ENCODE peak calls at places on chromosomes 2 and 18, in five cellular contexts. One of them, this sample, is unnamed.

GRCh38 chr2:231386446-231386845 is 9.1 kb upstream of the B3GNT7 start:
- DNase-seq in mammary epithelial cell: peak; percentile 78
- DNase-seq in GM23248: peak; percentile 83
- DNase-seq in K562: no peak
- DNase-seq in astrocyte: peak; percentile 88
- DNase-seq in this sample: peak; percentile 90

GRCh38 chr2:128746356-128746755 is 427.7 kb upstream of the HS6ST1 start:
- DNase-seq in K562: no peak
- DNase-seq in GM23248: no peak
- DNase-seq in mammary epithelial cell: peak; percentile 95
- DNase-seq in astrocyte: peak; percentile 97
- DNase-seq in this sample: peak; percentile 96

GRCh38 chr2:128777091-128778045 is 458.7 kb upstream of the HS6ST1 start:
- DNase-seq in K562: no peak
- DNase-seq in GM23248: no peak
- DNase-seq in mammary epithelial cell: no peak
- DNase-seq in astrocyte: no peak
- DNase-seq in this sample: no peak

GRCh38 chr2:37793004-37793403 is 121.6 kb upstream of the CDC42EP3 start:
- DNase-seq in K562: no peak
- DNase-seq in GM23248: no peak
- DNase-seq in astrocyte: no peak
- DNase-seq in mammary epithelial cell: no peak
- DNase-seq in this sample: no peak

GRCh38 chr2:3633089-3633981 is 24.7 kb upstream of the ALLC start:
- DNase-seq in mammary epithelial cell: peak; percentile 84
- DNase-seq in K562: no peak
- DNase-seq in GM23248: peak; percentile 23
- DNase-seq in astrocyte: peak; percentile 20
- DNase-seq in this sample: peak; percentile 81

GRCh38 chr2:115481842-115482241 is 1039.4 kb downstream of the DPP10 start:
- DNase-seq in GM23248: no peak
- DNase-seq in mammary epithelial cell: no peak
- DNase-seq in astrocyte: no peak
- DNase-seq in K562: no peak
- DNase-seq in this sample: no peak

GRCh38 chr2:100995309-100996075 is 6.6 kb upstream of the RPL31 start:
- DNase-seq in GM23248: no peak
- DNase-seq in mammary epithelial cell: no peak
- DNase-seq in astrocyte: no peak
- DNase-seq in K562: no peak
- DNase-seq in this sample: no peak

GRCh38 chr2:23312996-23313606 is 71.9 kb upstream of the KLHL29 start:
- DNase-seq in astrocyte: no peak
- DNase-seq in GM23248: no peak
- DNase-seq in K562: peak; percentile 75
- DNase-seq in mammary epithelial cell: no peak
- DNase-seq in this sample: no peak

GRCh38 chr2:142140434-142140845 is 9.6 kb upstream of the LRP1B start:
- DNase-seq in GM23248: peak; percentile 34
- DNase-seq in mammary epithelial cell: no peak
- DNase-seq in astrocyte: no peak
- DNase-seq in K562: no peak
- DNase-seq in this sample: no peak

GRCh38 chr18:64103979-64104378 is 44.9 kb downstream of the LINC00305 start:
- DNase-seq in GM23248: peak; percentile 9
- DNase-seq in mammary epithelial cell: no peak
- DNase-seq in astrocyte: no peak
- DNase-seq in K562: peak; percentile 3
- DNase-seq in this sample: no peak

GRCh38 chr2:231686192-231687100 is 21.9 kb upstream of the PTMA start:
- DNase-seq in K562: no peak
- DNase-seq in astrocyte: no peak
- DNase-seq in mammary epithelial cell: no peak
- DNase-seq in GM23248: no peak
- DNase-seq in this sample: no peak

GRCh38 chr2:64114063-64114911 is 29.9 kb downstream of the PELI1 start:
- DNase-seq in mammary epithelial cell: peak; percentile 86
- DNase-seq in astrocyte: peak; percentile 92
- DNase-seq in K562: no peak
- DNase-seq in GM23248: peak; percentile 85
- DNase-seq in this sample: peak; percentile 74

GRCh38 chr2:27663160-27663462 is 303 bp downstream of the SUPT7L start:
- DNase-seq in astrocyte: no peak
- DNase-seq in K562: no peak
- DNase-seq in GM23248: no peak
- DNase-seq in mammary epithelial cell: no peak
- DNase-seq in this sample: no peak

GRCh38 chr2:126719191-126720030 is 63.5 kb downstream of the GYPC start:
- DNase-seq in astrocyte: no peak
- DNase-seq in K562: no peak
- DNase-seq in mammary epithelial cell: no peak
- DNase-seq in GM23248: no peak
- DNase-seq in this sample: no peak

GRCh38 chr2:151408788-151409600 is 708 bp upstream of the RIF1 start:
- DNase-seq in K562: no peak
- DNase-seq in mammary epithelial cell: no peak
- DNase-seq in GM23248: no peak
- DNase-seq in astrocyte: no peak
- DNase-seq in this sample: no peak

GRCh38 chr18:58556333-58557012 is 72.4 kb downstream of the ALPK2 start:
- DNase-seq in GM23248: no peak
- DNase-seq in mammary epithelial cell: no peak
- DNase-seq in astrocyte: no peak
- DNase-seq in K562: no peak
- DNase-seq in this sample: peak; percentile 44

GRCh38 chr2:105156166-105156565 is 85.4 kb upstream of the GPR45 start:
- DNase-seq in mammary epithelial cell: no peak
- DNase-seq in astrocyte: no peak
- DNase-seq in K562: no peak
- DNase-seq in GM23248: no peak
- DNase-seq in this sample: no peak

GRCh38 chr2:218368621-218369153 is 12.0 kb downstream of the CATIP start:
- DNase-seq in GM23248: peak; percentile 40
- DNase-seq in mammary epithelial cell: no peak
- DNase-seq in astrocyte: peak; percentile 22
- DNase-seq in K562: no peak
- DNase-seq in this sample: peak; percentile 54

GRCh38 chr18:24586662-24587360 is 126.4 kb downstream of the HRH4 start:
- DNase-seq in K562: no peak
- DNase-seq in mammary epithelial cell: peak; percentile 62
- DNase-seq in GM23248: no peak
- DNase-seq in astrocyte: no peak
- DNase-seq in this sample: no peak

GRCh38 chr2:128304715-128305554 is 13.7 kb downstream of the HS6ST1 start:
- DNase-seq in astrocyte: peak; percentile 94
- DNase-seq in K562: no peak
- DNase-seq in GM23248: peak; percentile 96
- DNase-seq in mammary epithelial cell: peak; percentile 99
- DNase-seq in this sample: peak; percentile 95

GRCh38 chr2:189363559-189363958 is 77.7 kb upstream of the WDR75 start:
- DNase-seq in GM23248: peak; percentile 71
- DNase-seq in K562: no peak
- DNase-seq in astrocyte: peak; percentile 73
- DNase-seq in mammary epithelial cell: peak; percentile 62
- DNase-seq in this sample: peak; percentile 48

GRCh38 chr18:6509417-6510198 is 94.9 kb upstream of the L3MBTL4 start:
- DNase-seq in GM23248: no peak
- DNase-seq in mammary epithelial cell: peak; percentile 35
- DNase-seq in astrocyte: no peak
- DNase-seq in K562: no peak
- DNase-seq in this sample: peak; percentile 37

GRCh38 chr18:39772155-39772919 is 2182.7 kb upstream of the PIK3C3 start:
- DNase-seq in mammary epithelial cell: no peak
- DNase-seq in astrocyte: peak; percentile 49
- DNase-seq in GM23248: peak; percentile 43
- DNase-seq in K562: no peak
- DNase-seq in this sample: peak; percentile 65

DNA sequence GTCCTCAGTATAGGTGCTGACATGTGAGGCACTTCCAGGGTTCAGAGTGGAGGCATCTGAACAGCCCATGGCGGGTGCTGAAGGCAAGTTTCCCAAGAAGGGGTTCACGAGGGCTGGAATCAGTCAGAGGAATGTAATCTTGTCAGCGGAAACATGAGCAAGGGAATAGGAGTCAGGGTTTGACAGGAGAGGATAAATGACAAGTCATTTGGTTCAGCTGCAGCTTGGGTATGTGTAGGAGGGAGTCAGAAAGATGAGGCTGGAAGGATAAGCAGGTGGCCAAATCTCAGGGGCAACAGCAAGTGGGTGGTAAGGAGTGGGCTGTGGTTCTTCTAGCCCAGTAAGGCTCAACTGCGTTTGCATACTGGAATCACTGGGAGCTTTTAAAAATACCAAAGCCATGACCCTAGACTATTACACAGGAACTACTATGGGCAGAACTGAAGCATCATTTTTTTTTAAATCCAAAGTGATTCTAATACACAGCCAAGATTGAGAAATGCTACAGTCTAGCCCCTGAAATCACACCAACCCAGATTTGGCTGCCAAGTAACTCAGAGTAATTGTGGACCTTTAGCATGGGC is 41.8 kb upstream of the NAB1 start:
- DNase-seq in K562: peak; percentile 15
- DNase-seq in GM23248: peak; percentile 41
- DNase-seq in astrocyte: peak; percentile 99
- DNase-seq in mammary epithelial cell: no peak
- DNase-seq in this sample: peak; percentile 99
- H3K9ac ChIP-seq in K562: no peak overlapping the region
- H3K9ac ChIP-seq in GM23248: no peak overlapping the region
- H3K9ac ChIP-seq in astrocyte: peak overlapping the region; percentile 71
- H3K9ac ChIP-seq in mammary epithelial cell: no peak overlapping the region
- H3K9ac ChIP-seq in this sample: no peak overlapping the region

DNA sequence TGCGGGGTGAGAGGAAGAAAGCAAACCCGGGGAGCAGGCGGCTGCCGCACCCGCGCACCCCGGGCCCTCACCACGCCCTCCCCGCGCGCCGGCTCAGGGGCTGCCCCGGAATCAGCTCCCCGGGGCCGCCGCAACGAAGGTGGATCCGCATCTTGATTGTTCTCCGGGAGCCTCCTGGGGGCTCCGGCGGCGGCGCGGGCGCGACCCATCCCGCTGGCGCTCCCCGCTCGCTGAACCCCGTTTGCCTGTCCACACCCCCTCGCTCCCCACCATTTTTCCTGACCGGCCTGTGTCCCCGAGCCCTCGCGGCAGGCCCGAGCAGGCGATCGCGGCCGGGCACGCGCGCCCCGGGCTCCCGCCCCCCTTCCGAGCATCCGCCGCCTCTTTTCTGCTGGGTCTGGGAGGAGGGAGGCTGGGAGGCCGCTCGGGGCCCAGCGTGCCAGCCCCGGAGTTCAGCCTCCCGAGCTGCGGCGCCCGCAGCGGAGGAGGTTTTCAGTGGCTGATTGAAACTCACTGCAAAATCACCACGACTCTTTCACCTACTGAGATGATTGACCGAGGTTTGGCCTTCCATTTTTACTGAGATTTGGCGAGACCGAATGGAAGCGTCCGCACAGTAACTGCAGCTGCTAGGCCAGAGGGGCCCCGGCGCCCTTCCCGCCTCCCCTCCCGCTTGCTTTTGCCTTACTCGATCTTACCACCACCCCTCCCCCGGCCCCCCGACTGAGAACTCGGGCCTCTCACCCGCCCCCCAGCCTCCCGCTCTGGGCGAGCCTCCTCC is 4.7 kb downstream of the SOX11 start:
- DNase-seq in GM23248: peak; percentile 44
- DNase-seq in K562: no peak
- DNase-seq in astrocyte: peak; percentile 47
- DNase-seq in mammary epithelial cell: no peak
- DNase-seq in this sample: peak; percentile 76
- TF ChIP-seq EZH2 in GM23248: no peak
- TF ChIP-seq EZH2 in K562: no peak
- TF ChIP-seq EZH2 in astrocyte: no peak
- TF ChIP-seq EZH2 in mammary epithelial cell: no peak
- TF ChIP-seq EZH2 in this sample: no peak

GRCh38 chr2:73736855-73737779 is at the start of gene TPRKB:
- DNase-seq in GM23248: peak; percentile 98
- DNase-seq in K562: peak; percentile 99
- DNase-seq in astrocyte: peak; percentile 97
- DNase-seq in mammary epithelial cell: peak; percentile 96
- DNase-seq in this sample: peak; percentile 99
- H3K9ac ChIP-seq in GM23248: peak within 1 kb of the TSS; percentile 90
- H3K9ac ChIP-seq in K562: peak within 1 kb of the TSS; percentile 85
- H3K9ac ChIP-seq in astrocyte: peak within 1 kb of the TSS; percentile 92
- H3K9ac ChIP-seq in mammary epithelial cell: peak within 1 kb of the TSS; percentile 79
- H3K9ac ChIP-seq in this sample: peak within 1 kb of the TSS; percentile 61

GRCh38 chr2:186130678-186131511 is 355.2 kb upstream of the ZC3H15 start:
- DNase-seq in astrocyte: peak; percentile 9
- DNase-seq in K562: no peak
- DNase-seq in mammary epithelial cell: peak; percentile 5
- DNase-seq in GM23248: no peak
- DNase-seq in this sample: peak; percentile 33

GRCh38 chr2:186126181-186126580 is 359.9 kb upstream of the ZC3H15 start:
- DNase-seq in mammary epithelial cell: no peak
- DNase-seq in K562: no peak
- DNase-seq in astrocyte: peak; percentile 3
- DNase-seq in GM23248: peak; percentile 2
- DNase-seq in this sample: peak; percentile 8

GRCh38 chr2:186129767-186130581 is 356.1 kb upstream of the ZC3H15 start:
- DNase-seq in K562: no peak
- DNase-seq in GM23248: peak; percentile 53
- DNase-seq in astrocyte: peak; percentile 86
- DNase-seq in mammary epithelial cell: peak; percentile 72
- DNase-seq in this sample: peak; percentile 89

GRCh38 chr2:186125156-186125555 is 360.9 kb upstream of the ZC3H15 start:
- DNase-seq in K562: no peak
- DNase-seq in mammary epithelial cell: no peak
- DNase-seq in astrocyte: peak; percentile 66
- DNase-seq in GM23248: no peak
- DNase-seq in this sample: peak; percentile 69

GRCh38 chr2:186125625-186126024 is 360.4 kb upstream of the ZC3H15 start:
- DNase-seq in mammary epithelial cell: no peak
- DNase-seq in K562: no peak
- DNase-seq in GM23248: no peak
- DNase-seq in astrocyte: no peak
- DNase-seq in this sample: peak; percentile 7
- TF ChIP-seq EZH2 in mammary epithelial cell: no peak
- TF ChIP-seq EZH2 in K562: no peak
- TF ChIP-seq EZH2 in GM23248: no peak
- TF ChIP-seq EZH2 in astrocyte: no peak
- TF ChIP-seq EZH2 in this sample: no peak

DNA sequence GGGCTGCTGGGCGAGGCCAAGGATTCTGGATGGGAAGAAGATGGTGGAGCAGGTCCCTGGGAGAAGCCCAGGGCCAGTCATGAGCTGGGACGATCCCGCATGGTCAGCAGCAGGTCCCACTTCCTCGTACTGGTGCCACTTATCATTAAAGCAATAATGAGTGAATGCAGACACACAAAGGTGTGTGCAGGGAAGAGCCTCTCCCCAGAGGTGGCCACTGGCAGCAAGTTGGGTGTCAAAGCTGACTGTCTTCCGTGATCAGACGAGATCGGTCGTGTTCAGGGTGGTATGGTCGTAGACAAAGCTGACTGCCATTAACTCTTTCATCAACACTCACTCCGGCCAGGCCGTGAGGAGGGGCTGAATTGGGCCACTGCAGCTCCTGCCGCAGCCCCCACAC is 10.3 kb upstream of the ARHGEF4 start:
- DNase-seq in K562: no peak
- DNase-seq in GM23248: no peak
- DNase-seq in mammary epithelial cell: no peak
- DNase-seq in astrocyte: no peak
- DNase-seq in this sample: no peak
- H3K9ac ChIP-seq in K562: no peak overlapping the region
- H3K9ac ChIP-seq in GM23248: no peak overlapping the region
- H3K9ac ChIP-seq in mammary epithelial cell: no peak overlapping the region
- H3K9ac ChIP-seq in astrocyte: no peak overlapping the region
- H3K9ac ChIP-seq in this sample: no peak overlapping the region